ENCODE peak calls at places on chromosomes 11 and 22, in five cellular contexts. S is prostate gland, Y is lower leg skin, L is psoas muscle, P is keratinocyte. M is an unnamed sample.

GRCh38 chr11:61709572-61709971 is 29.4 kb downstream of the DAGLA start:
- DNase-seq in L (no peak), S (no peak), Y (no peak), P (no peak), M (no peak)

GRCh38 chr11:106061249-106061794 is 15.8 kb downstream of the KBTBD3 start:
- DNase-seq in S (no peak), L (no peak), P (no peak), Y (no peak), M (no peak)

GRCh38 chr22:24471570-24471969 is 23.6 kb upstream of the UPB1 start:
- DNase-seq in Y (no peak), P (no peak), L (peak), S (no peak), M (no peak)

GRCh38 chr22:28538922-28539321 is 140.7 kb downstream of the TTC28 start:
- DNase-seq in Y (no peak), P (no peak), L (no peak), S (no peak), M (no peak)

GRCh38 chr11:64566042-64566914 is 24.7 kb upstream of the SLC22A12 start:
- DNase-seq in L (peak), S (peak), P (peak), Y (peak), M (no peak)

GRCh38 chr22:46079861-46080821 is 70.2 kb upstream of the PPARA start:
- DNase-seq in P (no peak), S (peak), L (peak), Y (peak), M (no peak)

GRCh38 chr11:34261820-34262219 is 96.0 kb downstream of the ABTB2 start:
- DNase-seq in Y (no peak), S (no peak), L (no peak), P (no peak), M (no peak)

GRCh38 chr11:126544311-126545056 is 189.0 kb downstream of the ST3GAL4 start:
- DNase-seq in S (peak), Y (no peak), L (no peak), P (no peak), M (no peak)

GRCh38 chr22:26546282-26546681 is 34.0 kb upstream of the TFIP11 start:
- DNase-seq in L (no peak), S (no peak), P (no peak), Y (no peak), M (no peak)

GRCh38 chr22:21624120-21624879 is 5.5 kb downstream of the YDJC start:
- DNase-seq in L (peak), S (peak), Y (no peak), P (no peak), M (no peak)

GRCh38 chr11:120776683-120777010 is 247.3 kb upstream of the TBCEL start:
- DNase-seq in P (no peak), Y (no peak), L (no peak), S (no peak), M (no peak)

GRCh38 chr22:33757041-33757440 is 163.2 kb downstream of the LARGE1 start:
- DNase-seq in P (no peak), L (no peak), S (no peak), Y (no peak), M (no peak)

GRCh38 chr11:64148917-64149617 is 16.8 kb downstream of the MACROD1 start:
- DNase-seq in Y (no peak), L (no peak), S (no peak), P (no peak), M (no peak)

GRCh38 chr22:50537765-50538164 is 7.9 kb upstream of the KLHDC7B start:
- DNase-seq in Y (no peak), P (no peak), S (no peak), L (no peak), M (no peak)

GRCh38 chr11:21988477-21988876 is 204.4 kb upstream of the ANO5 start:
- DNase-seq in L (no peak), P (no peak), S (no peak), Y (no peak), M (no peak)

GRCh38 chr22:23984430-23984829 is 4.5 kb downstream of the GSTT2 start:
- DNase-seq in S (no peak), P (no peak), Y (no peak), L (no peak), M (no peak)

GRCh38 chr11:34549271-34549670 is 35.7 kb upstream of the ELF5 start:
- DNase-seq in Y (no peak), P (no peak), L (no peak), S (no peak), M (no peak)

GRCh38 chr22:40055143-40055926 is 60.6 kb downstream of the FAM83F start:
- DNase-seq in L (no peak), P (no peak), S (no peak), Y (no peak), M (no peak)

GRCh38 chr22:26394787-26395186 is 34.3 kb upstream of the ASPHD2 start:
- DNase-seq in P (no peak), S (no peak), Y (no peak), L (no peak), M (no peak)

GRCh38 chr22:49415219-49415951 is 412.3 kb downstream of the BRD1 start:
- DNase-seq in S (no peak), P (no peak), Y (no peak), L (no peak), M (no peak)

GRCh38 chr22:22682807-22683667 is 38.6 kb downstream of the GGTLC2 start:
- DNase-seq in L (no peak), S (no peak), Y (no peak), P (no peak), M (no peak)

GRCh38 chr11:119205080-119205479 is 1.1 kb upstream of the CBL start:
- DNase-seq in L (no peak), S (no peak), Y (no peak), P (no peak), M (no peak)

GRCh38 chr11:61150656-61151544 is 10.3 kb downstream of the VPS37C start:
- DNase-seq in L (no peak), S (no peak), P (no peak), Y (no peak), M (no peak)

GRCh38 chr11:22433517-22433916 is 95.3 kb downstream of the SLC17A6 start:
- DNase-seq in Y (no peak), S (no peak), P (no peak), L (no peak), M (no peak)

GRCh38 chr22:32533265-32534068 is 58.9 kb downstream of the FBXO7 start:
- DNase-seq in S (no peak), P (no peak), Y (no peak), L (no peak), M (no peak)

GRCh38 chr22:45833613-45834012 is 143.3 kb downstream of the WNT7B start:
- DNase-seq in S (no peak), L (no peak), P (no peak), Y (no peak), M (no peak)

GRCh38 chr11:12529793-12530192 is 144.4 kb upstream of the TEAD1 start:
- DNase-seq in S (no peak), P (no peak), Y (no peak), L (no peak), M (no peak)

GRCh38 chr11:70844387-70844786 is 408.0 kb downstream of the SHANK2 start:
- DNase-seq in L (no peak), Y (no peak), P (no peak), S (no peak), M (no peak)

GRCh38 chr22:25970348-25970995 is 198.8 kb upstream of the SEZ6L start:
- DNase-seq in Y (no peak), S (no peak), L (peak), P (no peak), M (no peak)

GRCh38 chr11:107203656-107204055 is 185.4 kb upstream of the GUCY1A2 start:
- DNase-seq in P (no peak), Y (no peak), L (no peak), S (no peak), M (no peak)

GRCh38 chr22:44957267-44957905 is 52.4 kb downstream of the PHF21B start:
- DNase-seq in S (no peak), L (no peak), Y (no peak), P (no peak), M (no peak)

GRCh38 chr22:47334596-47334995 is 572.1 kb downstream of the TBC1D22A start:
- DNase-seq in Y (no peak), P (no peak), L (no peak), S (no peak), M (no peak)

GRCh38 chr11:59182457-59183151 is 10.7 kb downstream of the DTX4 start:
- DNase-seq in S (no peak), Y (no peak), L (no peak), P (no peak), M (no peak)

GRCh38 chr11:112113539-112114457 is 27.1 kb downstream of the SDHD start:
- DNase-seq in Y (no peak), P (peak), S (peak), L (no peak), M (no peak)

GRCh38 chr22:46328066-46328465 is 7.4 kb upstream of the TRMU start:
- DNase-seq in L (no peak), S (no peak), Y (no peak), P (no peak), M (no peak)

GRCh38 chr11:102831128-102831708 is 12.2 kb downstream of the MMP3 start:
- DNase-seq in L (peak), Y (peak), S (peak), P (no peak), M (no peak)

GRCh38 chr11:61897387-61898246 is 6.3 kb upstream of the FADS3 start:
- DNase-seq in S (peak), Y (peak), P (no peak), L (peak), M (peak)

GRCh38 chr22:44926491-44927415 is 83.1 kb downstream of the PHF21B start:
- DNase-seq in P (no peak), L (no peak), Y (no peak), S (no peak), M (no peak)

GRCh38 chr11:11292839-11293238 is 60.2 kb downstream of the CSNK2A3 start:
- DNase-seq in P (no peak), S (no peak), Y (no peak), L (no peak), M (no peak)

GRCh38 chr11:18785416-18785815 is 6.2 kb downstream of the PTPN5 start:
- DNase-seq in S (no peak), Y (no peak), P (no peak), L (no peak), M (no peak)

GRCh38 chr22:20472629-20473442 is 22.8 kb downstream of the KLHL22 start:
- DNase-seq in L (no peak), S (no peak), P (no peak), Y (no peak), M (no peak)
- TF ChIP-seq CTCF in L (no peak), S (no peak), P (no peak), Y (no peak), M (no peak)

DNA sequence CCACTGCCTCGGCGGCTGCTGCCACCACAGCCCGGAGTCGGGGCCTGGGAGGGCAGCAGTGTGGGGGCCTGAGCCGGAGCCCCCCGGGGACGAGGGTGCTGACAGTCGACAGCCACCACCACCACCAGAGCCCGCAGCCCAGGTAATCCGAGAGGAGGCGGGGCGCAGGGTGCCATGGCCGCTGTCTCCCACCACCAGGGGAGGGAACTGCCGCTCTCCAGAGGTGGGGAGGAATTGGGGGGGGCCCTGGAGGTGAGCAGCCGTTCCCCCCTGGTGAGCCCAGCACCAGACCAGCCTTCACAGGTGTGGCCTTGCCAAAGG is 12.6 kb downstream of the TRIOBP start:
- DNase-seq in L (no peak), S (no peak), Y (no peak), P (no peak), M (no peak)
- TF ChIP-seq CTCF in L (no peak), S (no peak), Y (no peak), P (no peak), M (no peak)

DNA sequence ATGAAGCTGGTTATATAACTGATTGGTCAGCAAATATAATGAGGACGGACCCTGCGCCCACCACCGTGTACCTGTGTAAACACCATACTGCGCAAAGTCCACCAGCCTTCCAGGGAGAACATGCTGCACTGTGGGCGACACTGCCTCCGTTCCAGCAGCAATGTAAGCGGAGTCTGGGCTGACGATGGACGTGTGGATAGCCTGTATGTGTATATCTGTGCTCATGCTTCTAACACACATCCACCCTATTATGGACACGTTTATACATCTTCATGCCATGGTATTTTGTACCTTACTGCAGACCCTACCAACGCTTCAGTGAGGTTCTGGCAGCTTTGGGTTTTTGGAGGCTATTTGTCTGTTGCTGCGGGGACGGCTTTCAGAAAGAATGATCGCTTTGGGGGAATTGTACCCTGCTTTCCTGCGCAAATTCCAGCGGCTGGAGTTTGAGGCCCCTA is 1.4 kb upstream of the USP18 start:
- DNase-seq in S (no peak), L (no peak), P (no peak), Y (no peak), M (no peak)
- TF ChIP-seq CTCF in S (no peak), L (no peak), P (no peak), Y (no peak), M (no peak)

GRCh38 chr11:8729837-8730696 is 47.5 kb downstream of the RPL27A start:
- DNase-seq in P (no peak), Y (no peak), L (no peak), S (no peak), M (no peak)
- TF ChIP-seq CTCF in P (no peak), Y (no peak), L (no peak), S (no peak), M (no peak)

GRCh38 chr22:31062566-31063230 is 18.4 kb upstream of the SMTN start:
- DNase-seq in Y (no peak), L (no peak), S (no peak), P (no peak), M (no peak)
- TF ChIP-seq CTCF in Y (no peak), L (no peak), S (no peak), P (no peak), M (no peak)

GRCh38 chr11:95507794-95508193 is 276.8 kb upstream of the SESN3 start:
- DNase-seq in S (no peak), Y (no peak), P (no peak), L (no peak), M (no peak)
- TF ChIP-seq CTCF in S (no peak), Y (no peak), P (peak), L (no peak), M (peak)

GRCh38 chr11:46302866-46303265 is 25.4 kb downstream of the CREB3L1 start:
- DNase-seq in S (no peak), L (no peak), P (no peak), Y (no peak), M (no peak)

GRCh38 chr11:46300270-46300669 is 22.8 kb downstream of the CREB3L1 start:
- DNase-seq in S (no peak), P (no peak), Y (no peak), L (no peak), M (no peak)

GRCh38 chr11:46298699-46299424 is 21.4 kb downstream of the CREB3L1 start:
- DNase-seq in L (no peak), Y (no peak), S (no peak), P (no peak), M (no peak)

GRCh38 chr11:46296520-46297448 is 19.3 kb downstream of the CREB3L1 start:
- DNase-seq in P (no peak), Y (no peak), L (peak), S (no peak), M (peak)

GRCh38 chr11:46299425-46300067 is 22.1 kb downstream of the CREB3L1 start:
- DNase-seq in Y (no peak), P (no peak), L (no peak), S (no peak), M (no peak)
- TF ChIP-seq CTCF in Y (no peak), P (peak), L (no peak), S (no peak), M (no peak)

DNA sequence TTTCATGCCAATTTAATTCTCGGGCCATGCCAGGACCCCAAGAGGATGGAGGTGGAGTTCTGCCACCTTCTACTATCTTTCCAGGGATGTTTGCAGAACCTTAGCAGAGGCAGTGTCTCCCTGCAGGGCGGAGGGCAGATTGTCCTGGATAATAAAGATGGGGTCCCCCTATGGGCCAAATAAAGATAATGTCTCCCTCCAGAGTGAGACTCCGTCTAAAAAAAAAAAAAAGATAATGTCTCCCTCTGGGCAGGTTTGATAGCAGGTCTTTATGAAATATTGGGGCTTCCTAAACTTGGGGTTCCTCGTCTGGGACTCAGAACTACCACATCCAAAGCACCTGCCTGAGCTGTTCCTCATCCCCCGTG is 27.2 kb upstream of the SYT8 start:
- DNase-seq in P (no peak), Y (no peak), L (no peak), S (no peak), M (no peak)
- TF ChIP-seq CTCF in P (no peak), Y (no peak), L (no peak), S (no peak), M (peak)